ENCODE peak calls at places on chromosomes 5 and 9, in ten cellular contexts. E is H9, O is AG04450, R is hepatocyte, F is prostate gland, M is psoas muscle, L is neural progenitor cell, J is brain microvascular endothelial cell, S is kidney, I is mesendoderm. B is an unnamed sample.

GRCh38 chr9:135247174-135247930 is 159.9 kb downstream of the OLFM1 start:
- DNase-seq in S (peak; percentile 63), R (no peak), J (no peak), O (no peak), M (peak; percentile 13), I (no peak), L (no peak), F (peak; percentile 64), E (no peak), B (no peak)

GRCh38 chr9:83489961-83490360 is 48.2 kb downstream of the FRMD3 start:
- DNase-seq in J (no peak), E (no peak), R (no peak), I (no peak), F (no peak), O (no peak), M (no peak), S (no peak), L (no peak), B (no peak)

GRCh38 chr5:62017092-62017491 is 288.9 kb upstream of the KIF2A start:
- DNase-seq in M (no peak), E (no peak), J (no peak), L (no peak), R (no peak), I (no peak), O (no peak), F (no peak), S (no peak), B (no peak)

GRCh38 chr9:123432331-123433236 is 76.6 kb downstream of the CRB2 start:
- DNase-seq in S (no peak), O (no peak), J (no peak), I (no peak), E (no peak), L (no peak), M (no peak), F (no peak), R (no peak), B (no peak)

GRCh38 chr9:22208846-22209585 is 199.9 kb upstream of the CDKN2B start:
- DNase-seq in M (no peak), F (no peak), O (no peak), I (no peak), J (no peak), L (no peak), E (no peak), S (no peak), R (no peak), B (no peak)

GRCh38 chr5:122705876-122706275 is 69.0 kb upstream of the SNX2 start:
- DNase-seq in R (no peak), F (no peak), I (peak; percentile 76), J (peak; percentile 47), L (no peak), E (no peak), M (no peak), O (no peak), S (no peak), B (no peak)

GRCh38 chr5:55440188-55440646 is 94.5 kb downstream of the PLPP1 start:
- DNase-seq in J (peak; percentile 68), L (peak; percentile 25), O (no peak), M (no peak), R (no peak), E (peak; percentile 45), F (no peak), S (no peak), I (peak; percentile 54), B (no peak)

GRCh38 chr5:153937661-153938060 is 101.0 kb downstream of the FAM114A2 start:
- DNase-seq in I (no peak), J (no peak), O (no peak), S (no peak), R (no peak), F (no peak), L (no peak), M (no peak), E (no peak), B (no peak)

GRCh38 chr5:135553688-135554462 is 18.1 kb upstream of the NEUROG1 start:
- DNase-seq in R (peak; percentile 73), F (no peak), O (no peak), L (peak; percentile 65), I (peak; percentile 75), J (peak; percentile 21), E (peak; percentile 76), S (no peak), M (no peak), B (no peak)

GRCh38 chr9:109953813-109954489 is 174.0 kb downstream of the PALM2AKAP2 start:
- DNase-seq in E (no peak), S (no peak), O (no peak), M (no peak), L (no peak), J (no peak), F (no peak), I (peak; percentile 23), R (no peak), B (no peak)

GRCh38 chr9:130030821-130031481 is 12.0 kb downstream of the FNBP1 start:
- DNase-seq in I (peak; percentile 19), J (no peak), S (no peak), M (no peak), F (no peak), O (no peak), R (no peak), E (no peak), L (no peak), B (no peak)

GRCh38 chr5:76152161-76152560 is 69.0 kb downstream of the SV2C start:
- DNase-seq in S (no peak), I (no peak), R (no peak), J (no peak), O (no peak), E (no peak), M (no peak), L (no peak), F (no peak), B (no peak)

GRCh38 chr5:83570916-83571315 is 99.4 kb downstream of the VCAN start:
- DNase-seq in R (no peak), E (no peak), I (no peak), S (no peak), J (peak; percentile 83), L (no peak), F (no peak), M (no peak), O (no peak), B (no peak)

GRCh38 chr5:110297152-110297670 is 429.3 kb downstream of the TMEM232 start:
- DNase-seq in S (no peak), M (no peak), R (no peak), O (no peak), L (no peak), E (no peak), I (no peak), J (no peak), F (no peak), B (no peak)

DNA sequence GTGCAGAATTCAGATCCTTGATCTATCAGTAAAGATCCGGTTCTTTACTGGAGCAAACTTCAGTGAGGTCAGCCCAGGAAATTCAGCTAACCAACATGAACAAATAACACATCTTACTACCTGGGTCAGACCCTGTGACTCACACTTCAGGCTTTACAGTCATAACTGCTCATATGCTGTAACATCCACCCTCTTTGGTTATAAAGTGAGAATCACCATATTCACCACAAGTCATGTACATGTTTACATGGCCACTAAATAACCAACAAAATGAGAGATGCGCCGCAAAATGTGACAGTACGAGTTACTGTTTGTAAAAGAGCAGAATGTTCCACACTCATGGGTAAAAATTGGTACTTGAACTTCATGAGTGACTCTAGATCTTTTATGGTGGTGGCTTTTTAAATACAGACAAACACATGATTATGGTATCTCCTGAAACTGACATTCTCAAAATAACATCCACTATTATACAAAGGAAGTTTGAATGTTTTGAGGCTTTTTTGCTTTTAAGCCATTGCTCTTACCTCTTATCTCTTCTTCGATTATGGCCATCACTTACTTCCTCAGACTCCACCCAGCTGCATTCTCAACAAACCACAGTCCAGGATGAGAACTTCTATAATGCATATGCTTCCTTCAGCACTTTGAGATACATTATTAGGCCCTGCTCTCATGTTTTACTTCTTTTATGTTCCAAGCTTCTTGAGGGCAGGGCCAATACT is 516.6 kb downstream of the RAB3C start:
- DNase-seq in M (no peak), S (no peak), L (no peak), R (peak; percentile 43), F (no peak), O (peak; percentile 50), J (peak; percentile 91), E (no peak), I (no peak), B (no peak)
- H3K27ac ChIP-seq in M (peak overlapping the region; percentile 17), S (no peak overlapping the region), L (no peak overlapping the region), R (peak overlapping the region; percentile 65), F (no peak overlapping the region), O (no peak overlapping the region), J (peak overlapping the region; percentile 67), E (no peak overlapping the region), I (no peak overlapping the region), B (no peak overlapping the region)

GRCh38 chr9:19310246-19310645 is 69.8 kb downstream of the RPS6 start:
- DNase-seq in J (no peak), F (no peak), S (no peak), I (no peak), O (no peak), L (no peak), M (no peak), E (no peak), R (no peak), B (no peak)
- H3K27ac ChIP-seq in J (no peak overlapping the region), F (no peak overlapping the region), S (no peak overlapping the region), I (no peak overlapping the region), O (no peak overlapping the region), L (no peak overlapping the region), M (no peak overlapping the region), E (no peak overlapping the region), R (no peak overlapping the region), B (no peak overlapping the region)

GRCh38 chr5:180625125-180625790 is 24.1 kb downstream of the FLT4 start:
- DNase-seq in F (no peak), R (no peak), E (no peak), L (no peak), S (no peak), O (no peak), J (no peak), I (no peak), M (no peak), B (no peak)

GRCh38 chr5:180623844-180624243 is 25.6 kb downstream of the FLT4 start:
- DNase-seq in S (no peak), R (no peak), O (no peak), E (no peak), M (no peak), L (no peak), I (no peak), F (no peak), J (no peak), B (no peak)

GRCh38 chr5:180622910-180623309 is 26.5 kb downstream of the FLT4 start:
- DNase-seq in O (no peak), R (no peak), L (no peak), I (no peak), E (no peak), F (no peak), J (no peak), S (no peak), M (no peak), B (no peak)

GRCh38 chr5:180624630-180625029 is 24.8 kb downstream of the FLT4 start:
- DNase-seq in E (no peak), J (no peak), F (no peak), M (no peak), O (no peak), S (no peak), R (no peak), L (no peak), I (no peak), B (no peak)

GRCh38 chr5:180623411-180623834 is 26.0 kb downstream of the FLT4 start:
- DNase-seq in F (no peak), O (no peak), E (no peak), M (no peak), L (no peak), S (no peak), R (no peak), I (no peak), J (no peak), B (no peak)
- H3K27ac ChIP-seq in F (no peak overlapping the region), O (no peak overlapping the region), E (no peak overlapping the region), M (no peak overlapping the region), L (no peak overlapping the region), S (no peak overlapping the region), R (no peak overlapping the region), I (no peak overlapping the region), J (no peak overlapping the region), B (no peak overlapping the region)

GRCh38 chr5:179118756-179119414 is 58.7 kb downstream of the ZNF354C start:
- DNase-seq in I (no peak), J (no peak), E (no peak), M (no peak), O (no peak), L (no peak), F (no peak), S (peak; percentile 22), R (no peak), B (no peak)
- H3K27ac ChIP-seq in I (no peak overlapping the region), J (no peak overlapping the region), E (no peak overlapping the region), M (no peak overlapping the region), O (no peak overlapping the region), L (no peak overlapping the region), F (no peak overlapping the region), S (no peak overlapping the region), R (no peak overlapping the region), B (no peak overlapping the region)

B was measured in caudate nucleus.